ENCODE peak calls at places on chromosomes 12 and 14, in nine cellular contexts. E is effector memory CD8-positive, alpha-beta T cell; X is A172; W is T-helper 1 cell; L is GM20000; Z is stimulated activated CD4-positive, alpha-beta T cell treated with anti-CD3 and anti-CD28 coated beads, TNF-alpha, amount 100 ng/mL, for 24 hours; B is CD4-positive, alpha-beta T cell; H is fibroblast of lung; P is germinal center. J is an unnamed sample.

GRCh38 chr12:103785243-103786031 is 55.6 kb downstream of the NT5DC3 start:
- DNase-seq in E (no peak), X (no peak), W (no peak), L (no peak), Z (no peak), B (no peak), H (no peak), P (no peak), J (no peak)

GRCh38 chr12:112188130-112188830 is 62.9 kb downstream of the TRAFD1 start:
- DNase-seq in E (no peak), X (no peak), W (no peak), L (no peak), Z (no peak), B (no peak), H (no peak), P (no peak), J (no peak)

GRCh38 chr14:56902413-56902812 is 92.1 kb upstream of the OTX2 start:
- DNase-seq in E (no peak), X (no peak), W (no peak), L (no peak), Z (no peak), B (no peak), H (no peak), P (no peak), J (no peak)

GRCh38 chr12:26768611-26769603 is 64.1 kb downstream of the ITPR2 start:
- DNase-seq in E (no peak), X (no peak), W (no peak), L (no peak), Z (no peak), B (no peak), H (no peak), P (no peak), J (no peak)

GRCh38 chr12:106767954-106768501 is 6.5 kb upstream of the RIC8B start:
- DNase-seq in E (no peak), X (peak; percentile 69), W (no peak), L (no peak), Z (no peak), B (no peak), H (peak; percentile 39), P (no peak), J (peak; percentile 42)

GRCh38 chr12:92297932-92298681 is 152.5 kb upstream of the BTG1 start:
- DNase-seq in E (no peak), X (no peak), W (peak; percentile 81), L (peak; percentile 44), Z (no peak), B (no peak), H (peak; percentile 66), P (no peak), J (no peak)

GRCh38 chr14:68084256-68084655 is 264.7 kb downstream of the RAD51B start:
- DNase-seq in E (no peak), X (no peak), W (no peak), L (no peak), Z (no peak), B (no peak), H (peak; percentile 49), P (no peak), J (no peak)

GRCh38 chr12:22529281-22530060 is 14.9 kb downstream of the C2CD5 start:
- DNase-seq in E (no peak), X (peak; percentile 49), W (peak; percentile 39), L (no peak), Z (no peak), B (no peak), H (peak; percentile 21), P (peak; percentile 8), J (no peak)

GRCh38 chr12:39368096-39368495 is 74.8 kb downstream of the KIF21A start:
- DNase-seq in E (no peak), X (no peak), W (no peak), L (no peak), Z (no peak), B (no peak), H (peak; percentile 3), P (no peak), J (no peak)

GRCh38 chr12:47903151-47903611 is 1.6 kb downstream of the VDR start:
- DNase-seq in E (no peak), X (peak; percentile 30), W (peak; percentile 29), L (peak; percentile 57), Z (no peak), B (no peak), H (peak; percentile 73), P (no peak), J (no peak)

GRCh38 chr14:68759017-68759569 is 33.8 kb downstream of the ZFP36L1 start:
- DNase-seq in E (no peak), X (no peak), W (no peak), L (no peak), Z (no peak), B (no peak), H (no peak), P (no peak), J (no peak)

GRCh38 chr14:39431416-39432178 is 636 bp downstream of the FBXO33 start:
- DNase-seq in E (peak; percentile 27), X (no peak), W (peak; percentile 66), L (peak; percentile 35), Z (peak; percentile 40), B (peak; percentile 13), H (peak; percentile 24), P (peak; percentile 54), J (peak; percentile 21)

GRCh38 chr12:53710098-53710497 is 17.2 kb downstream of the CALCOCO1 start:
- DNase-seq in E (no peak), X (no peak), W (no peak), L (no peak), Z (no peak), B (no peak), H (no peak), P (no peak), J (no peak)

GRCh38 chr12:9378430-9378835 is 170.2 kb upstream of the PZP start:
- DNase-seq in E (no peak), X (no peak), W (no peak), L (no peak), Z (no peak), B (no peak), H (no peak), P (no peak), J (peak; percentile 54)

GRCh38 chr12:15728118-15728598 is 61.0 kb downstream of the EPS8 start:
- DNase-seq in E (no peak), X (peak; percentile 13), W (no peak), L (no peak), Z (no peak), B (no peak), H (peak; percentile 77), P (no peak), J (peak; percentile 10)

GRCh38 chr12:50603817-50604639 is 99.2 kb downstream of the DIP2B start:
- DNase-seq in E (no peak), X (no peak), W (no peak), L (no peak), Z (no peak), B (no peak), H (peak; percentile 95), P (no peak), J (no peak)

GRCh38 chr12:123056053-123056452 is 75.6 kb downstream of the ARL6IP4 start:
- DNase-seq in E (no peak), X (peak; percentile 16), W (no peak), L (no peak), Z (no peak), B (no peak), H (peak; percentile 42), P (no peak), J (no peak)

GRCh38 chr12:3122841-3123678 is 45.9 kb downstream of the TSPAN9 start:
- DNase-seq in E (no peak), X (peak; percentile 66), W (no peak), L (no peak), Z (no peak), B (no peak), H (peak; percentile 73), P (no peak), J (no peak)

GRCh38 chr12:112803620-112804279 is 12.2 kb downstream of the RPH3A start:
- DNase-seq in E (no peak), X (no peak), W (no peak), L (no peak), Z (no peak), B (no peak), H (no peak), P (no peak), J (no peak)

GRCh38 chr12:108616941-108617858 is 16.5 kb downstream of the SELPLG start:
- DNase-seq in E (peak; percentile 72), X (peak; percentile 76), W (peak; percentile 78), L (peak; percentile 87), Z (peak; percentile 81), B (peak; percentile 59), H (no peak), P (peak; percentile 48), J (no peak)

GRCh38 chr14:78835052-78835451 is 664.9 kb downstream of the NRXN3 start:
- DNase-seq in E (no peak), X (no peak), W (no peak), L (no peak), Z (no peak), B (no peak), H (no peak), P (no peak), J (no peak)

GRCh38 chr12:86256169-86256568 is at the start of gene MGAT4C:
- DNase-seq in E (no peak), X (no peak), W (no peak), L (no peak), Z (no peak), B (no peak), H (peak; percentile 12), P (no peak), J (peak; percentile 14)

GRCh38 chr12:3520168-3520567 is 29.2 kb downstream of the PRMT8 start:
- DNase-seq in E (no peak), X (no peak), W (no peak), L (no peak), Z (no peak), B (no peak), H (no peak), P (no peak), J (no peak)